ENCODE peak calls at places on chromosomes 1 and 21, in six cellular contexts. I, F, W, Z, P and X are unnamed samples. For H3K9me3, the result is how much of the 10 kb centered on the place peaks cover.

GRCh38 chr1:214882621-214883020 is 199.9 kb upstream of the KCNK2 start:
- DNase-seq in Z (no peak), P (no peak), I (no peak), F (no peak), W (no peak), X (no peak)

GRCh38 chr1:100506221-100506620 is 31.7 kb upstream of the GPR88 start:
- DNase-seq in F (no peak), I (no peak), Z (no peak), P (no peak), W (no peak), X (no peak)

GRCh38 chr1:86913399-86913895 is 479 bp downstream of the SELENOF start:
- DNase-seq in W (no peak), P (no peak), I (peak), Z (no peak), F (peak), X (no peak)

GRCh38 chr1:158022554-158023278 is 29.3 kb downstream of the KIRREL1 start:
- DNase-seq in P (peak), W (no peak), I (no peak), Z (no peak), F (no peak), X (no peak)

GRCh38 chr1:168719306-168720111 is 9.5 kb downstream of the DPT start:
- DNase-seq in Z (no peak), W (peak), F (peak), I (peak), P (no peak), X (no peak)

GRCh38 chr1:36653850-36654249 is 171.1 kb upstream of the CSF3R start:
- DNase-seq in F (no peak), Z (no peak), I (no peak), W (no peak), P (peak), X (no peak)

GRCh38 chr1:46077669-46078068 is 54.8 kb downstream of the PIK3R3 start:
- DNase-seq in I (no peak), F (no peak), P (no peak), Z (no peak), W (no peak), X (no peak)

GRCh38 chr1:172719694-172720138 is 60.8 kb downstream of the FASLG start:
- DNase-seq in Z (no peak), P (peak), F (peak), W (peak), I (peak), X (no peak)

GRCh38 chr1:156491151-156491949 is 9.2 kb downstream of the MEF2D start:
- DNase-seq in W (no peak), I (no peak), Z (no peak), F (no peak), P (no peak), X (no peak)

GRCh38 chr1:225388372-225388771 is 39.5 kb downstream of the LBR start:
- DNase-seq in F (no peak), W (no peak), P (peak), Z (no peak), I (no peak), X (no peak)

GRCh38 chr21:16117851-16118592 is 388.2 kb downstream of the USP25 start:
- DNase-seq in W (no peak), I (no peak), F (peak), Z (no peak), P (peak), X (no peak)

GRCh38 chr1:30645807-30646206 is 77.6 kb downstream of the MATN1 start:
- DNase-seq in Z (no peak), I (no peak), P (no peak), W (peak), F (no peak), X (no peak)

GRCh38 chr1:221768444-221769066 is 26.7 kb upstream of the DUSP10 start:
- DNase-seq in W (no peak), P (no peak), I (no peak), Z (no peak), F (no peak), X (no peak)

GRCh38 chr1:13780780-13781179 is 80.8 kb downstream of the PRDM2 start:
- DNase-seq in I (no peak), W (no peak), F (no peak), P (no peak), Z (no peak), X (no peak)

GRCh38 chr1:180358649-180359048 is 128.6 kb downstream of the LHX4 start:
- DNase-seq in F (peak), P (peak), I (no peak), Z (no peak), W (no peak), X (no peak)

GRCh38 chr21:16388291-16388690 is 658.5 kb downstream of the USP25 start:
- DNase-seq in P (no peak), F (no peak), Z (no peak), I (no peak), W (no peak), X (no peak)

DNA sequence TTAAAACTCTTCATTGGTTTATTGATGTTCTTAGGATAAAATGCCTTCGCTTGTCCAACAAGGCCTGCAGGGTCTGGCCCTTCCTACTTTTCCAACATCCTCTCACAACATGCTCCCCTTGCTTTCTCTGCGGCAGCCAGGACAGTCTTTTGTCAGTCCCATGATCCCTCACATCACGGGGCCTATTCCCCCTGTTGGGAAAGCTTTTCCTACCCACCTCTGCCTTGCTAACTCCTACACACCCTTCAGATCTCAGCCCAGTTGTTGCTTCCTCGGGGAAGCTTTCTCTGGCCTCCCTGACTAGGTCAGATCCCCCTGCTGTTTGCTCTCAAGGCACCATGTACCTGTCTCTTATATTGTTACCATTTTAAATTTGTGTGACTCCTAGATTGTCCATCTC is 19.0 kb downstream of the DLGAP3 start:
- DNase-seq in I (no peak), F (no peak), W (no peak), Z (no peak), P (no peak), X (no peak)
- TF ChIP-seq CTCF in I (no peak), F (no peak), W (no peak), Z (no peak), P (no peak), X (no peak)

GRCh38 chr1:247145279-247145678 is 26.5 kb downstream of the ZNF124 start:
- DNase-seq in I (no peak), Z (no peak), P (no peak), F (no peak), W (no peak), X (no peak)
- H3K9me3 ChIP-seq in I (under half), Z (half or more), P (under half), F (under half), W (half or more), X (half or more)

DNA sequence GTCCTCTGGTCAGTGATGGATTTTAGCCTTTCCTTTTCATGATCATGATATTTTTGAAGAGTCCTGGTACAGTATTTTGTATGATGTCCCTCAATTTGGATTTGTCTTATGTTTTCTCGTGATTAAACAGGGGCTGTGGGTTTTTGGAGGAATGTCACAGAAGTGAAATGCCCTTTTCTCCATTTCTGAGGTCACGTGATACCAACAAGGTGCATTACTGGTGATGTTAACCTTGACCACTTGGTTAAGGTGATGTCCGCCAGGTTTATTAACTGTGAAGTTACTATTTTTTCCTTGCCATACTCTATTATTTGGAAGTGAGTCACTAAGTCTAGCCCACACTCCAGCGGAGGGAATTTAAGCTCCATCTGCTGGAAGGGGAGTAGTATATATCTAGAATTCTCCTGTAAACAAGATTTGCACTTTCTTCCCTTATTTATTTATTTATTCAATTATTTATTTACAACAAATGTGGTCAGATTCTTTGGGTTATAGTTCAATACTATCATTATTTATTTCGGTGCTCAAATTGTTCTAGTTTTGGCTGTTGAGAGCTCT is 123.4 kb downstream of the HIVEP3 start:
- DNase-seq in W (no peak), P (peak), I (no peak), Z (no peak), F (no peak), X (no peak)
- TF ChIP-seq CTCF in W (peak), P (peak), I (no peak), Z (no peak), F (peak), X (no peak)

GRCh38 chr1:152448095-152448494 is 34.0 kb upstream of the CRNN start:
- DNase-seq in I (peak), F (no peak), P (no peak), W (no peak), Z (no peak), X (peak)

GRCh38 chr1:152449661-152450060 is 35.6 kb upstream of the CRNN start:
- DNase-seq in I (peak), W (no peak), Z (no peak), F (no peak), P (no peak), X (peak)

GRCh38 chr1:152447484-152447883 is 33.4 kb upstream of the CRNN start:
- DNase-seq in I (no peak), W (no peak), P (no peak), F (no peak), Z (no peak), X (peak)

GRCh38 chr1:152451254-152451653 is 37.2 kb upstream of the CRNN start:
- DNase-seq in I (no peak), W (no peak), P (no peak), Z (no peak), F (no peak), X (peak)

DNA sequence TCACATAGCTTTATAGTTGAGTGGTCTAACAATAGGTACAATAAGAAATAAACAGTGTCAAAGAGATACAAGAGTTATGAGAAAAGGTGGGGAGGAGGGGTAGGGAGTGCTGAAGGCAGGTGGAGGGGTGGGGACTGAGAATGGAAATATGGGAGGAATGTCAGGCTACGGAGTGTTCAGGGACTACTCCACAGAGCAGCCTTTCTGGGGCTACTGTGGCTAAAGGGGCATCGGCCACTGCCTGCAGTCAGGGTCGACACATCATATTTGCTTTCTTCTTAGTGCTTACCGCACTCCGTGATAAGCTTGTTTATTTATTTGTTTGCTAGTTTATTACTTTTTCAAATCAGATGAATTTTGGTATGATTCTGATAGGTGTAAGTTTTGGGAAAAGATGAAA is 34.4 kb upstream of the CRNN start:
- DNase-seq in Z (no peak), F (no peak), P (no peak), I (no peak), W (no peak), X (peak)
- H3K9me3 ChIP-seq in Z (under half), F (under half), P (under half), I (under half), W (under half), X (under half)

GRCh38 chr21:38669186-38669585 is 136.5 kb upstream of the ETS2 start:
- DNase-seq in I (peak), P (peak), W (peak), F (peak), Z (no peak), X (no peak)
- TF ChIP-seq CTCF in I (peak), P (peak), W (peak), F (peak), Z (peak), X (peak)

GRCh38 chr21:9780441-9780937 is 740.9 kb upstream of the TPTE start:
- DNase-seq in I (no peak), F (no peak), P (no peak), W (no peak), Z (no peak), X (peak)
- H3K9me3 ChIP-seq in I (under half), F (under half), P (under half), W (under half), Z (under half), X (under half)

GRCh38 chr21:34690793-34691175 is 22.0 kb downstream of the CLIC6 start:
- DNase-seq in Z (no peak), P (no peak), F (no peak), W (no peak), I (no peak), X (no peak)

GRCh38 chr21:34692458-34693020 is 23.7 kb downstream of the CLIC6 start:
- DNase-seq in F (no peak), Z (no peak), P (no peak), W (no peak), I (no peak), X (no peak)

GRCh38 chr21:34690041-34690792 is 21.4 kb downstream of the CLIC6 start:
- DNase-seq in I (no peak), P (no peak), F (peak), Z (no peak), W (no peak), X (no peak)

GRCh38 chr21:34693192-34693810 is 24.5 kb downstream of the CLIC6 start:
- DNase-seq in W (peak), F (peak), Z (no peak), I (peak), P (peak), X (no peak)

GRCh38 chr21:34691396-34692032 is 22.7 kb downstream of the CLIC6 start:
- DNase-seq in P (no peak), I (no peak), F (no peak), Z (no peak), W (no peak), X (no peak)
- TF ChIP-seq CTCF in P (no peak), I (no peak), F (no peak), Z (no peak), W (no peak), X (no peak)

GRCh38 chr1:152942161-152942560 is 4.8 kb upstream of the SPRR5 start:
- DNase-seq in Z (no peak), F (no peak), P (no peak), W (no peak), I (no peak), X (peak)

GRCh38 chr1:152946651-152947256 is at the start of gene SPRR5:
- DNase-seq in W (no peak), F (no peak), P (no peak), I (no peak), Z (no peak), X (no peak)

GRCh38 chr1:152951711-152952110 is 4.7 kb downstream of the SPRR5 start:
- DNase-seq in W (no peak), P (no peak), F (no peak), Z (no peak), I (no peak), X (no peak)

GRCh38 chr1:152941037-152941700 is 5.8 kb upstream of the SPRR5 start:
- DNase-seq in Z (no peak), W (no peak), I (no peak), F (no peak), P (no peak), X (peak)

GRCh38 chr1:152946248-152946647 is 758 bp upstream of the SPRR5 start:
- DNase-seq in I (no peak), Z (no peak), P (no peak), F (no peak), W (no peak), X (no peak)
- H3K9me3 ChIP-seq in I (under half), Z (under half), P (under half), F (under half), W (under half), X (under half)

DNA sequence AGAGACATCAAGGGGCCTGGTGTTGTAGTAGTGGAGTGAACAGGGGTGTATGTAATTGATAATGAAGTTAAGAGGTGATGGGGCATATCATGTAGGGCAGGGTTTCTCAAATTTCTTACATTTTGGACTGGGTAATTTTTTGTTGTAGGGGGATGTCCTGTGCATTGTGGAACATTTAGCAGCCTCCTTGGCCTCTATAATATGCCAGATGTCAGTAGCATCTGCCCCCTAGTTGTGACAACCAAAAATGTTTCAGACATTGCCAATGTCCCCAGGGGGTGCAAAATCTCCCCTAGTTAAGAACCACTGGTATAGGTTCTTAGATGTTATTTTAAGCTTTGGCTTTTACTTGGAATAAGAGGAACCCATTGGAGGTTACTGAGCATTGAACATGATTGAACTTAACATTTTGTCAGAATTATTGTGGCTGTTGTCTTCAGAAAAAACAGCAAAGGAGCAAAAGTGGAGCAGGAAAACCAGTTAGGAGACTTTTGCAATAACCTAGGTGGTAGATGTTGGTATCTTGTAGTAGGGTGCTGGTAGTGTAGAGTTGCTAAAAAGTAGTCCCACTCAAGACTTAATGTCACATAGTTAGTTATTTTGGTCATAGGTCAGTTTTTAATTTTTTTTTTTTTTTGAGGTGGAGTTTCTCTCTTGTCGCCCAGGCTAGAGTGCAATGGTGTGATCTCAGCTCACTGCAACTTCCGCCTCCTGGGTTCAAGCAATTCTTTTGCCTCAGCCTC is 6.2 kb downstream of the ZNF326 start:
- DNase-seq in W (no peak), P (no peak), Z (no peak), F (no peak), I (peak), X (no peak)
- TF ChIP-seq CTCF in W (no peak), P (no peak), Z (no peak), F (no peak), I (peak), X (no peak)

GRCh38 chr1:247156787-247157232 is 15.0 kb downstream of the ZNF124 start:
- DNase-seq in W (no peak), P (peak), I (no peak), Z (no peak), F (no peak), X (no peak)
- H3K9me3 ChIP-seq in W (half or more), P (under half), I (under half), Z (half or more), F (half or more), X (half or more)